ENCODE peak calls at places on chromosomes 6 and 20, in four cellular contexts. Q, M, P and X are unnamed samples.

GRCh38 chr6:15877245-15877644 is 214.4 kb upstream of the DTNBP1 start:
- DNase-seq in Q (no peak), P (no peak), M (no peak), X (no peak)

GRCh38 chr6:88910922-88911778 is 52.3 kb downstream of the RNGTT start:
- DNase-seq in Q (no peak), M (no peak), P (no peak), X (no peak)

GRCh38 chr6:168440520-168441433 is at the start of gene SMOC2:
- DNase-seq in M (no peak), Q (no peak), P (no peak), X (no peak)

GRCh38 chr20:41360831-41361756 is 5.5 kb downstream of the EMILIN3 start:
- DNase-seq in M (no peak), P (no peak), Q (no peak), X (no peak)

GRCh38 chr6:70708448-70708847 is 40.8 kb downstream of the SMAP1 start:
- DNase-seq in M (no peak), Q (no peak), P (no peak), X (no peak)

GRCh38 chr20:32368930-32369329 is 10.8 kb downstream of the ASXL1 start:
- DNase-seq in M (no peak), P (no peak), Q (no peak), X (no peak)

GRCh38 chr6:52283111-52283510 is 1.4 kb downstream of the MCM3 start:
- DNase-seq in M (no peak), P (no peak), Q (no peak), X (no peak)

GRCh38 chr6:80464901-80465300 is 358.4 kb downstream of the BCKDHB start:
- DNase-seq in M (no peak), Q (no peak), P (no peak), X (no peak)

GRCh38 chr6:25172819-25173218 is 106.4 kb upstream of the CARMIL1 start:
- DNase-seq in Q (peak; percentile 58), M (peak; percentile 59), P (no peak), X (no peak)

GRCh38 chr6:28838634-28839442 is 84.9 kb downstream of the TRIM27 start:
- DNase-seq in M (peak; percentile 93), Q (peak; percentile 87), P (peak; percentile 92), X (no peak)

GRCh38 chr6:28838289-28838633 is 85.5 kb downstream of the TRIM27 start:
- DNase-seq in P (peak; percentile 66), M (peak; percentile 69), Q (peak; percentile 72), X (no peak)

GRCh38 chr6:28839443-28840120 is 84.2 kb downstream of the TRIM27 start:
- DNase-seq in Q (no peak), P (no peak), M (no peak), X (no peak)

DNA sequence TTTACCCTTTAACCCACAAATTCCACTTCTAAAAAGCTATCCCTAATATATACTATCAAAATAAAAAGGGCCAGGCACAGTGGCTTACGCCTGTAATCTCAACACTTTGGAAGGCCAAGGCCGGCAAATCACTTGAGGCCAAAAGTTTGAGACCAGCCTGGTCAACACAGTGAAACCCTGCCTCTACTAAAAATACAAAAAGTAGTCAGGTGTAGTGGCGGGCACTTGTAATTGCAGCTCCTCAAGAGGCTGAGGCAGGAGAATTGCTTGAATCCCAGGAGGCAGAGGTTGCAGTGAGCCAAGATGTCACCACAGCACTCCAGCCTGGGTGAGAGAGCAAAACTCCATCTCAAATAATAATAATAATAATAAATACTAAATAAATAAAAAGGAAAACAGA is 82.5 kb downstream of the TRIM27 start:
- DNase-seq in Q (no peak), P (no peak), M (no peak), X (no peak)
- TF ChIP-seq CTCF in Q (peak; percentile 28), P (peak; percentile 49), M (no peak), X (no peak)

DNA sequence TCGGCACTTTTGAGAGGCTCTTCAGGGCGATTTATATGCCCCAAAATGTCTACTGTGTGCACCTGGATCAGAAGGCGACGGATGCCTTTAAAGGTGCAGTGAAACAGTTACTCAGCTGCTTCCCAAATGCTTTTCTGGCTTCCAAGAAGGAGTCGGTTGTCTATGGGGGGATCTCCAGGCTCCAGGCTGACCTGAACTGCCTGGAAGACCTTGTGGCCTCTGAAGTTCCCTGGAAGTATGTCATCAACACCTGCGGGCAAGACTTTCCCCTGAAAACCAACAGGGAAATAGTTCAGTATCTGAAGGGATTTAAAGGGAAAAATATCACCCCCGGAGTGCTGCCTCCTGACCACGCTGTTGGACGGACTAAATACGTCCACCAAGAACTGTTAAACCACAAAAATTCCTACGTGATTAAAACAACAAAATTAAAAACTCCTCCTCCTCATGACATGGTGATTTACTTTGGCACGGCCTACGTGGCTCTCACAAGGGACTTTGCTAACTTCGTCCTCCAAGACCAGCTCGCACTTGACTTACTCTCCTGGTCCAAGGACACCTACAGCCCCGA is 8.2 kb downstream of the GCNT2 start:
- DNase-seq in M (no peak), P (no peak), Q (no peak), X (no peak)
- TF ChIP-seq CTCF in M (no peak), P (no peak), Q (no peak), X (no peak)

GRCh38 chr6:35247642-35248231 is 11.8 kb upstream of the ZNF76 start:
- DNase-seq in Q (no peak), P (no peak), M (no peak), X (no peak)
- TF ChIP-seq CTCF in Q (no peak), P (no peak), M (no peak), X (no peak)

DNA sequence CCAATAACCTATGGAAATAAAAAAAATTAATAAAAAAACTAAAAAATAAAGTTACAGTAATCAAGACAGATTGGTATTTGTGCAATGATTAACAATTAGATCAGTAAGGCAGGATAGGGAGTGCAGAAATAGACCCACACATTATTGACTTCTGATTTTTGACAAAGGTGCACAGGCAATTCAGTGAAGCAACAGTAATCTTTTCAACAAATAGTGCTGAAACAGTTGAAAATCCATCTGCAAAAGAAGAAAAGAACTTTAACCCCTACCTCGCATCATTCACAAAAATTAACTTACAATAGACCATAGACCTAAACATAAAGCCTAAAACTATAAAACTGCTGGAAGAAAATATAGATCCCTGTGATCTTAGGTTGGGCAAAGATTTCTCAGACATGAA is 4.5 kb upstream of the SMLR1 start:
- DNase-seq in M (no peak), P (no peak), Q (no peak), X (no peak)
- TF ChIP-seq CTCF in M (no peak), P (no peak), Q (no peak), X (no peak)

GRCh38 chr6:1995521-1996110 is 249.8 kb downstream of the GMDS start:
- DNase-seq in M (no peak), Q (no peak), P (no peak), X (no peak)
- TF ChIP-seq CTCF in M (no peak), Q (no peak), P (no peak), X (no peak)

GRCh38 chr6:27495386-27496135 is 22.7 kb upstream of the ZNF184 start:
- DNase-seq in P (peak; percentile 66), Q (peak; percentile 79), M (no peak), X (no peak)
- TF ChIP-seq CTCF in P (no peak), Q (no peak), M (no peak), X (peak; percentile 57)